ENCODE peak calls at places on chromosomes 11 and 22, in four cellular contexts. G is stomach, E is body of pancreas, L is sigmoid colon. H is an unnamed sample. For H3K4me1, the result is how much of the 10 kb centered on the place peaks cover.

GRCh38 chr11:102592634-102593581 is 32.2 kb downstream of the MMP20 start:
- DNase-seq in L (no peak), E (no peak), G (no peak), H (no peak)

GRCh38 chr22:44928064-44928463 is 81.7 kb downstream of the PHF21B start:
- DNase-seq in L (peak), G (no peak), E (no peak), H (no peak)

GRCh38 chr11:101745756-101746155 is 161.9 kb upstream of the TRPC6 start:
- DNase-seq in L (no peak), G (no peak), E (no peak), H (no peak)

GRCh38 chr22:26903030-26903856 is 245.9 kb downstream of the MIAT start:
- DNase-seq in L (no peak), E (no peak), G (no peak), H (no peak)

GRCh38 chr11:2320591-2321310 is 18.9 kb downstream of the TSPAN32 start:
- DNase-seq in L (no peak), G (peak), E (no peak), H (no peak)

GRCh38 chr11:121464352-121464946 is 11.7 kb upstream of the SORL1-AS1 start:
- DNase-seq in L (peak), E (peak), G (no peak), H (peak)

GRCh38 chr11:133681901-133682300 is 149.6 kb upstream of the OPCML start:
- DNase-seq in G (no peak), L (no peak), E (no peak), H (no peak)

GRCh38 chr11:60168306-60168705 is 14.6 kb downstream of the MS4A6A start:
- DNase-seq in G (no peak), L (no peak), E (no peak), H (no peak)

GRCh38 chr11:9862981-9863380 is 199.1 kb downstream of the SWAP70 start:
- DNase-seq in L (no peak), E (no peak), G (no peak), H (no peak)

GRCh38 chr11:44464741-44465140 is 100.7 kb upstream of the CD82 start:
- DNase-seq in E (no peak), L (no peak), G (no peak), H (no peak)

GRCh38 chr11:2477936-2478335 is 33.1 kb downstream of the KCNQ1 start:
- DNase-seq in L (no peak), E (no peak), G (no peak), H (no peak)

GRCh38 chr11:117185739-117186430 is 7.3 kb downstream of the SIDT2 start:
- DNase-seq in L (peak), G (peak), E (no peak), H (no peak)

GRCh38 chr22:20997536-20998257 is 4.2 kb downstream of the THAP7 start:
- DNase-seq in G (no peak), L (no peak), E (no peak), H (no peak)

GRCh38 chr11:2573240-2574042 is 126.4 kb downstream of the KCNQ1OT1 start:
- DNase-seq in L (peak), E (peak), G (no peak), H (no peak)

GRCh38 chr11:9821008-9821752 is 157.3 kb downstream of the SWAP70 start:
- DNase-seq in G (no peak), L (no peak), E (no peak), H (no peak)

GRCh38 chr11:10118830-10119229 is 175.2 kb downstream of the SBF2 start:
- DNase-seq in E (no peak), G (no peak), L (no peak), H (no peak)

GRCh38 chr11:106395716-106396349 is 318.4 kb downstream of the AASDHPPT start:
- DNase-seq in G (no peak), L (no peak), E (no peak), H (no peak)

GRCh38 chr11:37449146-37449545 is 851.1 kb upstream of the RAG2 start:
- DNase-seq in L (no peak), E (no peak), G (no peak), H (no peak)

GRCh38 chr22:21626735-21627469 is 2.9 kb downstream of the YDJC start:
- DNase-seq in E (no peak), L (no peak), G (no peak), H (no peak)

GRCh38 chr11:111913997-111914396 is 1.5 kb downstream of the HSPB2 start:
- DNase-seq in E (peak), L (peak), G (no peak), H (peak)

GRCh38 chr11:43925063-43925931 is 17.1 kb upstream of the C11orf96 start:
- DNase-seq in E (peak), G (no peak), L (no peak), H (no peak)

GRCh38 chr22:39429186-39429585 is 27.6 kb upstream of the MGAT3 start:
- DNase-seq in L (no peak), E (no peak), G (no peak), H (no peak)

GRCh38 chr11:132734217-132734616 is 798.1 kb downstream of the OPCML start:
- DNase-seq in E (no peak), L (no peak), G (no peak), H (no peak)

GRCh38 chr11:58770627-58771457 is 39.1 kb upstream of the GLYAT start:
- DNase-seq in L (no peak), E (no peak), G (no peak), H (no peak)

GRCh38 chr11:77126861-77127673 is 979 bp upstream of the MYO7A start:
- DNase-seq in E (peak), L (no peak), G (peak), H (peak)

GRCh38 chr11:113885897-113886296 is 10.5 kb upstream of the USP28 start:
- DNase-seq in G (no peak), E (no peak), L (no peak), H (no peak)

GRCh38 chr22:29727248-29727551 is 7.4 kb downstream of the CABP7 start:
- DNase-seq in L (no peak), G (peak), E (no peak), H (peak)

GRCh38 chr11:3825473-3826154 is 15.1 kb downstream of the RHOG start:
- DNase-seq in G (no peak), E (no peak), L (no peak), H (no peak)
- TF ChIP-seq POLR2A in G (no peak), E (no peak), L (no peak), H (no peak)

GRCh38 chr11:75163917-75164316 is 13.0 kb downstream of the SLCO2B1 start:
- DNase-seq in G (no peak), E (no peak), L (no peak), H (no peak)

GRCh38 chr11:75164318-75164827 is 13.5 kb downstream of the SLCO2B1 start:
- DNase-seq in L (no peak), E (no peak), G (no peak), H (no peak)

GRCh38 chr11:75166791-75167190 is 15.9 kb downstream of the SLCO2B1 start:
- DNase-seq in L (no peak), G (no peak), E (no peak), H (no peak)

GRCh38 chr11:75167617-75168016 is 16.7 kb downstream of the SLCO2B1 start:
- DNase-seq in E (no peak), L (no peak), G (no peak), H (no peak)

DNA sequence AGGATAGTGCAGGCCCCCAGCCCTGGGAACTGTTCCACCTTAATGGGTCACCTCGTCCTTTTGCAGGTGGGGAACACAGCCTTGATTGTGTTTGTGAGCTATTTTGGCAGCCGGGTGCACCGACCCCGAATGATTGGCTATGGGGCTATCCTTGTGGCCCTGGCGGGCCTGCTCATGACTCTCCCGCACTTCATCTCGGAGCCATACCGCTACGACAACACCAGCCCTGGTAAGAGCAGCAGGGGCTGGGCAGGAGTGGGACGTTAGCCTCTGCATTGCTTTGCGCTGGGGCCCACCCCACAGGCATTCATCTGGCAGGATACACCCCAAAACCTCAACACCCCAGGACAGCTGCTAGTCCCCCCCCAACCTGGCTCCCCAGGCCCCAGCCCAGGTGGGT is 14.8 kb downstream of the SLCO2B1 start:
- DNase-seq in G (no peak), L (no peak), E (no peak), H (no peak)
- H3K4me1 ChIP-seq in G (under half), L (under half), E (under half), H (under half)

GRCh38 chr11:74570266-74571061 is 21.9 kb upstream of the POLD3 start:
- DNase-seq in E (peak), G (peak), L (no peak), H (peak)

GRCh38 chr11:74574563-74574962 is 17.8 kb upstream of the POLD3 start:
- DNase-seq in E (no peak), G (no peak), L (no peak), H (no peak)

GRCh38 chr11:74572349-74572748 is 20.0 kb upstream of the POLD3 start:
- DNase-seq in L (no peak), E (no peak), G (no peak), H (no peak)

GRCh38 chr11:74568028-74568427 is 24.4 kb upstream of the POLD3 start:
- DNase-seq in L (no peak), E (no peak), G (no peak), H (no peak)

GRCh38 chr11:74571062-74571399 is 21.4 kb upstream of the POLD3 start:
- DNase-seq in E (no peak), L (no peak), G (no peak), H (no peak)
- H3K27ac ChIP-seq in E (peak), L (no peak), G (no peak), H (no peak)

GRCh38 chr11:78379039-78379670 is 38.5 kb downstream of the GAB2 start:
- DNase-seq in E (no peak), G (no peak), L (no peak), H (no peak)
- TF ChIP-seq POLR2A in E (no peak), G (no peak), L (no peak), H (no peak)

GRCh38 chr22:46971141-46971775 is 208.8 kb downstream of the TBC1D22A start:
- DNase-seq in G (no peak), L (peak), E (peak), H (peak)

GRCh38 chr22:46971776-46972150 is 209.3 kb downstream of the TBC1D22A start:
- DNase-seq in L (peak), E (no peak), G (no peak), H (no peak)

GRCh38 chr22:46969491-46969890 is 207.0 kb downstream of the TBC1D22A start:
- DNase-seq in E (no peak), L (peak), G (no peak), H (no peak)

GRCh38 chr22:46969961-46970360 is 207.5 kb downstream of the TBC1D22A start:
- DNase-seq in E (no peak), L (peak), G (no peak), H (no peak)

GRCh38 chr22:46970411-46971123 is 208.1 kb downstream of the TBC1D22A start:
- DNase-seq in G (no peak), L (peak), E (peak), H (no peak)
- H3K4me1 ChIP-seq in G (under half), L (under half), E (under half), H (under half)

GRCh38 chr11:64008283-64008931 is 22.2 kb downstream of the OTUB1 start:
- DNase-seq in G (no peak), E (no peak), L (no peak), H (no peak)

GRCh38 chr11:64009234-64009633 is 23.0 kb downstream of the OTUB1 start:
- DNase-seq in E (no peak), G (no peak), L (no peak), H (no peak)

GRCh38 chr11:64006468-64006867 is 20.2 kb downstream of the OTUB1 start:
- DNase-seq in L (no peak), E (no peak), G (no peak), H (no peak)

GRCh38 chr11:64007160-64007628 is 21.0 kb downstream of the OTUB1 start:
- DNase-seq in G (no peak), L (no peak), E (no peak), H (no peak)

DNA sequence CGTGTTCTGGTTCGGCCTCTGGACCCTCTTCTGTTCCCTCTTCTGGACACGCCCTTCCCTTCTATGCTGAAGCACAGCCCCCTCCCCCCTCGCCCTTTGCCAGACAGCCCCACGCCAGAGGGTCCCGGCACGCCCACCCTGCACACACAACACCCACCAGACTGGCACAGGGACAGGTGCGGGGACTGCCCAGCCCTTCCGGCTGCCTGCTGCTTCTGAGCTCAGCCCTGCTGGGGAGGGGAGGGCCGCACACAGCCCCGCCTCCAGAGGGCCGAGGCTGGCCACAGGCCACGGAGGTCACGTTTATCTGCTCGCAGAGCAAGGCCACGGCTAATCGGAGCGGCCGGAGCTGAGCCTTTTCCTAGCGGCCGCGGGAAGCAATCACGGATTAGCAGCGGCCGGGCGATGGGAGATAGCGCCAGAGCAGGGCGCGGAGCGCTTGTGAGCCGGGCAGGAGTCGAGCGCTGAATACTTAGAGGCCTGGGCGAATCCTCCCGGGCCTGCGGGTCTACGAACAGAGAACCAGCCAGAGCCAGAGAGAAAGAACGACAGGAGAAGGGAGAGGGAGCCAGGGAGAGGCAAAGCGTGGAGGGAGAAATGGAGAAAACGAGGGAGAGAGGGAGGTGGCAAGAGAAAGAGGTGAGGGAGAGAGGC is 21.5 kb downstream of the OTUB1 start:
- DNase-seq in G (peak), E (peak), L (peak), H (peak)
- H3K27ac ChIP-seq in G (no peak), E (peak), L (peak), H (no peak)

DNA sequence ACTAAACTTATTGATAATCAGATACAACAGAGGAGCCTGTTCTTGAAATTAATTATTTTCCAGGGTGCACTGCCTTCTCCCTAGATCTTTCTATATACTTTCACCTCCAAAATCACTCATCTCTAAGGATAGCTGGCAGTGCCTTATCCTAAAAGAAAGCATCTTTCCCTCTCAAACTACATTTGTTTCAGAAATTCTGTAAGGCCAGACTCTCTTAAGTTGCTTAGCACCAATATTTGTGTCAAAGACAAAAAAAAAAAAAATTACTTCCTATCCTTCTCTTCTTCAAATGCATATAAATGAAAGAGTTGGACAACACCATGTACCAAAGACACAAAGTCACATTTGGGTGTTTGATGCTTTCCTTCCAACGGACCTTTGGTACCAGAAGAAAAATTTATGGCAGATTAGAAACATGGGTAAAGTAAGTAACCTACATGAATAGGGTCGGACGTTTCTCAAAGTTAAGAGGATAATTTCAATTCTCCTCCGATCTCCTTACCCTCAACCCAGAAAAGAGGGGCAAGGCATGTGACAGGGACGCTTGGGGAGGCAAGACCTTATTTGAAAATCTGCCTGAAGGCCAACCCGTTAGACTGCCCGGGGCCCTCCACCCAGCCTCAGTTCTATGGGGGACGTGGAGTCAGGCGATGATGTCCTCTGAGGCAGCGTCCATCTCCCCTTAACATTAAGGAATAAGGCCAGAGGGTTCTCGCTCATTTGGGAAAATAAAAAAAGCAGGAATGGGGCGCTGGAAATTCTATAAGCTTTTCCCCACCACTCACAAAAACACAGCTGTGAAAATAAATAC is 66.3 kb downstream of the ETS1 start:
- DNase-seq in E (no peak), G (no peak), L (no peak), H (no peak)
- TF ChIP-seq POLR2A in E (no peak), G (no peak), L (no peak), H (no peak)

GRCh38 chr22:41919357-41920224 is 4.7 kb upstream of the SHISA8 start:
- DNase-seq in L (no peak), E (peak), G (peak), H (peak)
- H3K4me1 ChIP-seq in L (under half), E (under half), G (under half), H (under half)

H was measured in thyroid gland.